ENCODE peak calls at places on chromosome 21, in seven cellular contexts. L, D, X, I, Y, S and H are unnamed samples.

GRCh38 chr21:42081138-42081537 is 10.0 kb downstream of the UMODL1 start:
- DNase-seq in S (no peak), Y (no peak), I (no peak), L (no peak), X (no peak), D (no peak), H (no peak)

GRCh38 chr21:42234464-42235241 is 15.7 kb downstream of the ABCG1 start:
- DNase-seq in S (peak), L (peak), Y (no peak), D (peak), I (peak), X (no peak), H (no peak)

GRCh38 chr21:25421327-25422028 is 185.8 kb downstream of the MRPL39 start:
- DNase-seq in D (peak), X (no peak), L (no peak), S (no peak), Y (peak), I (no peak), H (peak)

GRCh38 chr21:31888936-31889371 is 16.1 kb downstream of the HUNK start:
- DNase-seq in I (no peak), L (no peak), S (no peak), D (no peak), Y (no peak), X (no peak), H (no peak)

GRCh38 chr21:41633627-41634026 is 125.7 kb upstream of the TMPRSS2 start:
- DNase-seq in Y (no peak), S (no peak), L (no peak), X (no peak), I (no peak), D (no peak), H (no peak)

GRCh38 chr21:29725025-29725736 is 214.6 kb downstream of the GRIK1 start:
- DNase-seq in Y (no peak), D (no peak), I (no peak), L (no peak), S (peak), X (no peak), H (no peak)

GRCh38 chr21:25964926-25965325 is 205.6 kb downstream of the APP start:
- DNase-seq in S (no peak), I (no peak), D (no peak), L (no peak), X (no peak), Y (no peak), H (no peak)

GRCh38 chr21:33289199-33289819 is 23.1 kb downstream of the IL10RB start:
- DNase-seq in I (no peak), L (no peak), Y (no peak), S (no peak), X (no peak), D (no peak), H (no peak)

GRCh38 chr21:42931560-42932235 is 6.3 kb upstream of the ERVH48-1 start:
- DNase-seq in Y (no peak), S (no peak), I (no peak), D (no peak), X (no peak), L (no peak), H (no peak)

GRCh38 chr21:29654855-29655254 is 284.9 kb downstream of the GRIK1 start:
- DNase-seq in D (no peak), I (no peak), L (no peak), S (no peak), X (no peak), Y (no peak), H (no peak)

GRCh38 chr21:26843912-26844257 is 1.3 kb downstream of the ADAMTS1 start:
- DNase-seq in D (no peak), I (no peak), X (no peak), L (no peak), Y (no peak), S (no peak), H (no peak)

GRCh38 chr21:44423312-44423821 is 31.9 kb upstream of the LRRC3 start:
- DNase-seq in X (no peak), D (no peak), S (no peak), Y (no peak), L (no peak), I (no peak), H (no peak)

GRCh38 chr21:31948681-31949080 is 75.9 kb downstream of the HUNK start:
- DNase-seq in Y (no peak), D (no peak), X (no peak), L (no peak), I (no peak), S (no peak), H (no peak)

GRCh38 chr21:32599146-32599925 is 12.8 kb downstream of the CFAP298 start:
- DNase-seq in S (peak), D (no peak), I (no peak), L (no peak), X (no peak), Y (no peak), H (no peak)

GRCh38 chr21:24939288-24939687 is 668.0 kb downstream of the MRPL39 start:
- DNase-seq in L (no peak), I (no peak), S (no peak), Y (no peak), D (no peak), X (no peak), H (no peak)

GRCh38 chr21:42750737-42751530 is 97.5 kb downstream of the PDE9A start:
- DNase-seq in L (no peak), S (no peak), Y (no peak), I (no peak), D (no peak), X (no peak), H (no peak)

GRCh38 chr21:43598416-43599120 is 60.7 kb downstream of the HSF2BP start:
- DNase-seq in L (no peak), D (no peak), S (no peak), X (no peak), Y (no peak), I (no peak), H (no peak)

GRCh38 chr21:42225571-42226155 is 6.7 kb downstream of the ABCG1 start:
- DNase-seq in D (no peak), Y (no peak), L (no peak), S (no peak), I (no peak), X (no peak), H (no peak)

GRCh38 chr21:16579538-16579937 is 849.8 kb downstream of the USP25 start:
- DNase-seq in I (no peak), L (no peak), S (no peak), D (peak), Y (no peak), X (no peak), H (peak)

GRCh38 chr21:43364851-43365424 is 62.0 kb downstream of the SIK1 start:
- DNase-seq in D (no peak), S (peak), X (no peak), L (no peak), I (no peak), Y (no peak), H (no peak)

GRCh38 chr21:16840549-16840948 is 672.3 kb upstream of the CXADR start:
- DNase-seq in Y (no peak), D (no peak), L (no peak), S (no peak), I (no peak), X (no peak), H (no peak)

GRCh38 chr21:41722052-41723018 is 44.5 kb downstream of the RIPK4 start:
- DNase-seq in S (no peak), D (no peak), I (no peak), X (no peak), Y (no peak), L (no peak), H (no peak)

GRCh38 chr21:20994790-20995189 is 3.4 kb upstream of the NCAM2 start:
- DNase-seq in Y (no peak), I (no peak), L (no peak), D (no peak), X (no peak), S (no peak), H (no peak)

GRCh38 chr21:42044871-42045495 is 26.1 kb upstream of the UMODL1 start:
- DNase-seq in D (no peak), Y (no peak), S (no peak), X (no peak), I (no peak), L (no peak), H (no peak)

GRCh38 chr21:17491716-17492414 is 21.0 kb upstream of the CXADR start:
- DNase-seq in X (peak), Y (no peak), D (peak), I (no peak), L (no peak), S (no peak), H (no peak)

GRCh38 chr21:26188422-26188821 is 17.9 kb upstream of the APP start:
- DNase-seq in D (no peak), L (no peak), X (no peak), S (no peak), Y (no peak), I (no peak), H (no peak)

GRCh38 chr21:14547834-14548513 is 1.9 kb upstream of the SAMSN1 start:
- DNase-seq in Y (no peak), D (no peak), S (no peak), L (no peak), I (no peak), X (no peak), H (no peak)

GRCh38 chr21:15686506-15686905 is 43.3 kb upstream of the USP25 start:
- DNase-seq in I (no peak), L (no peak), S (no peak), X (no peak), Y (no peak), D (no peak), H (no peak)

GRCh38 chr21:41663805-41664788 is 102.8 kb downstream of the RIPK4 start:
- DNase-seq in X (no peak), L (no peak), Y (peak), S (peak), I (no peak), D (peak), H (no peak)

GRCh38 chr21:42463861-42464515 is 32.0 kb downstream of the RSPH1 start:
- DNase-seq in I (peak), S (peak), X (peak), L (no peak), D (peak), Y (no peak), H (no peak)

GRCh38 chr21:34807146-34807880 is 138.5 kb downstream of the CLIC6 start:
- DNase-seq in Y (no peak), D (peak), L (no peak), X (no peak), S (no peak), I (no peak), H (no peak)
- H3K9ac ChIP-seq in Y (no peak), D (peak), L (no peak), X (peak), S (no peak), I (no peak), H (no peak)

GRCh38 chr21:40194181-40194580 is 326.9 kb downstream of the PCP4 start:
- DNase-seq in Y (no peak), S (no peak), L (no peak), D (no peak), I (no peak), X (no peak), H (no peak)
- TF ChIP-seq EZH2 in Y (no peak), S (no peak), L (no peak), D (no peak), I (no peak), X (no peak), H (no peak)

GRCh38 chr21:37153935-37154350 is 80.9 kb downstream of the TTC3 start:
- DNase-seq in L (no peak), D (peak), I (no peak), X (no peak), Y (no peak), S (peak), H (no peak)
- TF ChIP-seq POLR2AphosphoS5 in L (no peak), D (no peak), I (no peak), X (no peak), Y (no peak), S (peak), H (no peak)

DNA sequence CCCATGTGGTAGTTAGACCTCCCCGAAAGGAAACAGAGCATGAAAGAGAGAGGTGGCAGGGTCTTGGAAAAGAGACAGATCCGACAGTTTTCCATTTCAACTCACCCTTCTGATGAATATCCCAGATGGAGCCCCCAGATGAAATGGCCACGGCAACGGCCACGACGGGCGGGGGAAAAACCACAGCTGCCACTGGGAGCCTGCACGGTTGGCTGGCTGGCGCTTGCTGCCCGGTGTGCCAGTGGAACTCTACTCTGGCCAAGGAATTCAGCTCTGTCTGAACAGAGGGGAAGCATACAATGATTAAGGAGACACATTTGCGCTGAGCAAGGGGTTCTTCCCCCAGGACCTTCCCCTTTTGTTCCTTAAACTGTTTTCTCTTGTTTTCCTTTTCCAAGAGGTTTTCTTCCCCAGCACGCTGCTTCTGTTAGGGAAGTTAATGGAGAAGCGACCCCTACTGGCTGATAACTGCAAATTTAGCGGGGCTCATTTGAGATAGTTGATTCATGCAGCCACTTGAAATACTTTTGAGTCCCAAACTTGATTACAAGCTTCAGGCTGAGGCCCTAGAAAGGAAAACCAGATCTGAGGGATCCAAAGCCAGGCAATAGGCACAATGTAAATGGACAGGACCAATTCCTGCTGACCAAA is 1122.5 kb downstream of the NCAM2 start:
- DNase-seq in S (no peak), I (peak), Y (no peak), X (no peak), L (no peak), D (no peak), H (no peak)
- H3K9ac ChIP-seq in S (no peak), I (no peak), Y (no peak), X (no peak), L (no peak), D (no peak), H (no peak)

GRCh38 chr21:36708512-36709029 is 9.7 kb downstream of the SIM2 start:
- DNase-seq in Y (no peak), S (no peak), I (no peak), L (no peak), D (no peak), X (no peak), H (no peak)

GRCh38 chr21:36706482-36706852 is 7.6 kb downstream of the SIM2 start:
- DNase-seq in L (no peak), D (no peak), Y (no peak), I (no peak), S (no peak), X (no peak), H (no peak)

GRCh38 chr21:36706951-36707762 is 8.2 kb downstream of the SIM2 start:
- DNase-seq in S (no peak), X (no peak), D (no peak), Y (no peak), I (peak), L (no peak), H (no peak)

GRCh38 chr21:36709030-36709867 is 10.3 kb downstream of the SIM2 start:
- DNase-seq in Y (no peak), L (no peak), D (no peak), S (no peak), X (no peak), I (peak), H (no peak)

DNA sequence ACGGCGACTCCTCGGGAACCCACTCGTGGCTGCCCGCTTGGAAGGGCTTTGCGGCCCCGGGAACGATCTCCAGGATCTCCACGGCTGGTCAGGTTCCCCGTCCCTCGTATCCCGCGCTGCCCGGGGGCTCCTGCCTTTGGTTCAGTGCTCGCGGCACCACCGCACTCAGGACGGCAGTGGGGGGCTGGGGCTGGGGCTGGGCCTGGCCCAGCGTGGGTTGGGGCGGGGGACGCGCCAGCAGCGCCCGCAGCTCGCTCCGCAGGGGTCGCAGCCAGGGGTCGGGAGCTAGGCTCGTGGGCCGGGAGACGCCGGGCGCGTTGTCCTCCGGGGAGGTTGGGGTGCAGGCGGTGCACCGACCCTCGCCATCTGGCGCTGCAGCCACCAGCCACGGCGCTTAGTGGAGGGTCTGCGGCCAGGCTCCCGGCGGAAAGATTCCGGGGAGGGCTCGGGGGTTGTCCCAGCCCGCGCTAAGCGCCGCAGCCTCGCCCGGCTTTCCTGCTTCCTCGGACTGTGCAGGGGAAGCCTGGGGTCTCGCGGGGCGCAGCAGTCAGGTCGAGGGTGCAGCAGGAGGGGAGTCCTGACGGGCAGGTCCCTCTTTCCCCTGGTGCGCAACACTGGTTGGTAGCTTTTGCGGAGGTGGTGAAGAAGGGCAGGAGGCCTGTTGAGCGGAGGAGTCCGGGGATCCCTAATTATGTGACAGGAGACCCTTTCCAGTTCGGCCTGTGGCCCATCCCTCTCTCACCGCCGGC is 9.0 kb downstream of the SIM2 start:
- DNase-seq in L (no peak), S (no peak), X (no peak), Y (no peak), I (peak), D (no peak), H (no peak)
- TF ChIP-seq EZH2 in L (no peak), S (no peak), X (no peak), Y (no peak), I (peak), D (peak), H (no peak)

GRCh38 chr21:39676054-39676771 is 63.5 kb downstream of the B3GALT5 start:
- DNase-seq in S (peak), I (no peak), D (no peak), Y (peak), L (no peak), X (no peak), H (no peak)
- TF ChIP-seq POLR2AphosphoS5 in S (no peak), I (no peak), D (no peak), Y (no peak), L (no peak), X (no peak), H (no peak)

DNA sequence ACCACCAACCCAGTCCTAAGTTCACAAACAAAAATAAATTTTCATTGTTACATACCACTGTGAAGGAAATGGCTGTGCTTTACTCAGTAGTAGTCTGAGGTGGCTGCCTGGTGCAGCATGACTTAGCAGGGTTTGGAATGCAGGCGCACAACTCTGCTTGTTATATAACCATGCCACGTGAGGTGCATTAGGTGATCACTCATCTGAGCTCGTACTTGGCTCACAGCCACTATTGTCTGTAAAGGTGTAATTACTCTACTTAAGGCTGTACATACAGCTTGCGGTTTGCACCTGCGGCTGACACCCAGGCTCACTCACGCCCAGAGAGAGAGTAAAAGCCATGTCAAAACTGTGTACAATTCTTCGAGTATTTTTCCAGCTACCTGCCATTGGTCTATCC is 599.4 kb downstream of the LTN1 start:
- DNase-seq in D (no peak), I (no peak), S (no peak), L (no peak), Y (no peak), X (no peak), H (no peak)
- H3K9ac ChIP-seq in D (no peak), I (no peak), S (no peak), L (no peak), Y (no peak), X (no peak), H (no peak)

GRCh38 chr21:45669382-45669781 is 25.9 kb downstream of the PCBP3 start:
- DNase-seq in S (no peak), D (no peak), Y (no peak), I (no peak), L (no peak), X (no peak), H (no peak)

GRCh38 chr21:45670731-45671130 is 27.2 kb downstream of the PCBP3 start:
- DNase-seq in S (no peak), X (no peak), I (no peak), Y (no peak), L (no peak), D (no peak), H (no peak)
- TF ChIP-seq EZH2 in S (no peak), X (no peak), I (no peak), Y (no peak), L (no peak), D (no peak), H (no peak)

GRCh38 chr21:36209626-36210171 is 53.1 kb downstream of the DOP1B start:
- DNase-seq in S (peak), Y (no peak), I (peak), L (peak), D (peak), X (peak), H (no peak)
- TF ChIP-seq POLR2AphosphoS5 in S (no peak), Y (no peak), I (no peak), L (no peak), D (no peak), X (no peak), H (no peak)

DNA sequence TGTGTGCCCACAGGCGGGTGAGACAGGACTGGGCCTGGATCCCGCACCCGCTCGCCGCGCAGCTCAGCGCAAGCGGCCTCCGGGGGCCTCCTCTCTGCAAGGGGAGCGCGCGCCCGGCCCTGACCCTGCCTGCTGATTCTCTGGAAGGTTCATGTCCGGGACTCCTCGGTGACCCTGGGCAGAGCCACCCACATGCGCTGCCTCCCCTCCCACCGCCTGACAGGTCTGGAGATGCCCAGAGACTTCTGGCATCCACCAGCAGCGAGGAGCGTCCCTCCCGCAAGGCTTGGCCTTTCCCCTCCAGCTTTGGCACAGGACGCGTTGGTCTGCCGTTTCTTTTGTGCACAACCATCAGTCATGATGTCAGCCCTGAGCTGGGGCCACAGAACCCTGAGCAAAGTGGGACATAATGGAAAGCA is 42.0 kb upstream of the COL6A2 start:
- DNase-seq in I (no peak), X (no peak), S (no peak), Y (no peak), L (no peak), D (no peak), H (no peak)
- H3K9ac ChIP-seq in I (no peak), X (no peak), S (no peak), Y (no peak), L (no peak), D (no peak), H (no peak)